ENCODE peak calls at places on chromosomes 12 and 14, in four cellular contexts. One of them, this sample, is unnamed.

GRCh38 chr12:1350055-1350933 is 244.1 kb downstream of the FBXL14 start:
- DNase-seq in K562: no peak
- DNase-seq in GM12878: no peak
- DNase-seq in HepG2: no peak
- DNase-seq in this sample: no peak

GRCh38 chr14:69153848-69154208 is 909 bp upstream of the DCAF5 start:
- DNase-seq in GM12878: no peak
- DNase-seq in K562: no peak
- DNase-seq in HepG2: peak; percentile 9
- DNase-seq in this sample: peak; percentile 36

GRCh38 chr14:82642425-82642824 is 1108.8 kb upstream of the SEL1L start:
- DNase-seq in HepG2: no peak
- DNase-seq in K562: peak; percentile 8
- DNase-seq in GM12878: no peak
- DNase-seq in this sample: no peak

GRCh38 chr12:102474438-102475064 is 5.8 kb downstream of the IGF1 start:
- DNase-seq in GM12878: no peak
- DNase-seq in K562: peak; percentile 55
- DNase-seq in HepG2: no peak
- DNase-seq in this sample: no peak

GRCh38 chr14:34328178-34328577 is 133.9 kb downstream of the SPTSSA start:
- DNase-seq in K562: no peak
- DNase-seq in HepG2: no peak
- DNase-seq in GM12878: no peak
- DNase-seq in this sample: no peak

GRCh38 chr12:59164991-59165718 is 244.9 kb upstream of the LRIG3 start:
- DNase-seq in GM12878: no peak
- DNase-seq in HepG2: peak; percentile 13
- DNase-seq in K562: no peak
- DNase-seq in this sample: peak; percentile 4

GRCh38 chr12:41288188-41288811 is 100.2 kb downstream of the PDZRN4 start:
- DNase-seq in HepG2: no peak
- DNase-seq in GM12878: no peak
- DNase-seq in K562: no peak
- DNase-seq in this sample: no peak

GRCh38 chr12:65188179-65188709 is 18.9 kb downstream of the LEMD3 start:
- DNase-seq in HepG2: no peak
- DNase-seq in K562: no peak
- DNase-seq in GM12878: no peak
- DNase-seq in this sample: no peak

GRCh38 chr14:102909911-102910310 is 12.6 kb upstream of the AMN start:
- DNase-seq in K562: no peak
- DNase-seq in HepG2: no peak
- DNase-seq in GM12878: no peak
- DNase-seq in this sample: peak; percentile 39

GRCh38 chr14:96083667-96084320 is 44.6 kb downstream of the C14orf132 start:
- DNase-seq in GM12878: no peak
- DNase-seq in K562: no peak
- DNase-seq in HepG2: no peak
- DNase-seq in this sample: no peak

GRCh38 chr12:65675141-65675621 is 149.1 kb upstream of the HMGA2 start:
- DNase-seq in GM12878: no peak
- DNase-seq in K562: no peak
- DNase-seq in HepG2: no peak
- DNase-seq in this sample: no peak

GRCh38 chr12:3553221-3553620 is 62.2 kb downstream of the PRMT8 start:
- DNase-seq in GM12878: no peak
- DNase-seq in HepG2: no peak
- DNase-seq in K562: no peak
- DNase-seq in this sample: no peak

GRCh38 chr12:115926037-115926670 is 351.3 kb downstream of the MED13L start:
- DNase-seq in K562: no peak
- DNase-seq in GM12878: no peak
- DNase-seq in HepG2: no peak
- DNase-seq in this sample: no peak

GRCh38 chr12:106602071-106602470 is 19.3 kb downstream of the RFX4 start:
- DNase-seq in GM12878: no peak
- DNase-seq in HepG2: no peak
- DNase-seq in K562: no peak
- DNase-seq in this sample: no peak

GRCh38 chr12:9240776-9241175 is 32.6 kb upstream of the PZP start:
- DNase-seq in K562: no peak
- DNase-seq in GM12878: no peak
- DNase-seq in HepG2: no peak
- DNase-seq in this sample: no peak

GRCh38 chr12:49874142-49874897 is 29.4 kb downstream of the FAIM2 start:
- DNase-seq in K562: no peak
- DNase-seq in HepG2: no peak
- DNase-seq in GM12878: no peak
- DNase-seq in this sample: no peak

GRCh38 chr14:84975503-84975902 is 554.4 kb upstream of the FLRT2 start:
- DNase-seq in HepG2: no peak
- DNase-seq in K562: no peak
- DNase-seq in GM12878: no peak
- DNase-seq in this sample: no peak

GRCh38 chr14:59541731-59542130 is 34.9 kb downstream of the CCDC175 start:
- DNase-seq in GM12878: no peak
- DNase-seq in HepG2: no peak
- DNase-seq in K562: no peak
- DNase-seq in this sample: no peak

GRCh38 chr14:75449703-75450102 is 21.9 kb downstream of the JDP2 start:
- DNase-seq in HepG2: no peak
- DNase-seq in GM12878: no peak
- DNase-seq in K562: no peak
- DNase-seq in this sample: no peak

GRCh38 chr14:76089575-76089974 is 62.1 kb upstream of the GPATCH2L start:
- DNase-seq in HepG2: no peak
- DNase-seq in K562: no peak
- DNase-seq in GM12878: no peak
- DNase-seq in this sample: no peak

GRCh38 chr14:65134651-65135579 is 32.6 kb upstream of the MAX start:
- DNase-seq in HepG2: no peak
- DNase-seq in GM12878: no peak
- DNase-seq in K562: no peak
- DNase-seq in this sample: no peak

GRCh38 chr12:11824069-11824468 is 174.6 kb downstream of the ETV6 start:
- DNase-seq in GM12878: no peak
- DNase-seq in HepG2: no peak
- DNase-seq in K562: no peak
- DNase-seq in this sample: no peak

GRCh38 chr12:82635263-82635662 is 51.4 kb upstream of the TMTC2 start:
- DNase-seq in K562: no peak
- DNase-seq in HepG2: no peak
- DNase-seq in GM12878: no peak
- DNase-seq in this sample: no peak

GRCh38 chr12:57216931-57217871 is 607 bp downstream of the NXPH4 start:
- DNase-seq in HepG2: no peak
- DNase-seq in K562: peak; percentile 51
- DNase-seq in GM12878: no peak
- DNase-seq in this sample: peak; percentile 56

GRCh38 chr12:90449611-90450010 is 505.4 kb downstream of the CCER1 start:
- DNase-seq in HepG2: no peak
- DNase-seq in GM12878: no peak
- DNase-seq in K562: no peak
- DNase-seq in this sample: no peak

GRCh38 chr14:97013878-97014277 is 216.7 kb downstream of the VRK1 start:
- DNase-seq in GM12878: no peak
- DNase-seq in HepG2: no peak
- DNase-seq in K562: no peak
- DNase-seq in this sample: no peak

GRCh38 chr12:20740972-20741371 is 45.8 kb downstream of the SLCO1C1 start:
- DNase-seq in K562: no peak
- DNase-seq in HepG2: no peak
- DNase-seq in GM12878: no peak
- DNase-seq in this sample: no peak

GRCh38 chr12:89357297-89357730 is 5.0 kb upstream of the DUSP6 start:
- DNase-seq in HepG2: peak; percentile 72
- DNase-seq in K562: no peak
- DNase-seq in GM12878: no peak
- DNase-seq in this sample: no peak

GRCh38 chr12:82414926-82415325 is 56.6 kb downstream of the METTL25 start:
- DNase-seq in HepG2: no peak
- DNase-seq in K562: no peak
- DNase-seq in GM12878: no peak
- DNase-seq in this sample: no peak

GRCh38 chr12:52074006-52074405 is 4.2 kb downstream of the ATG101 start:
- DNase-seq in GM12878: peak; percentile 63
- DNase-seq in K562: no peak
- DNase-seq in HepG2: no peak
- DNase-seq in this sample: no peak

GRCh38 chr14:104892517-104893434 is 27.7 kb downstream of the CEP170B start:
- DNase-seq in GM12878: no peak
- DNase-seq in HepG2: no peak
- DNase-seq in K562: no peak
- DNase-seq in this sample: peak; percentile 17

DNA sequence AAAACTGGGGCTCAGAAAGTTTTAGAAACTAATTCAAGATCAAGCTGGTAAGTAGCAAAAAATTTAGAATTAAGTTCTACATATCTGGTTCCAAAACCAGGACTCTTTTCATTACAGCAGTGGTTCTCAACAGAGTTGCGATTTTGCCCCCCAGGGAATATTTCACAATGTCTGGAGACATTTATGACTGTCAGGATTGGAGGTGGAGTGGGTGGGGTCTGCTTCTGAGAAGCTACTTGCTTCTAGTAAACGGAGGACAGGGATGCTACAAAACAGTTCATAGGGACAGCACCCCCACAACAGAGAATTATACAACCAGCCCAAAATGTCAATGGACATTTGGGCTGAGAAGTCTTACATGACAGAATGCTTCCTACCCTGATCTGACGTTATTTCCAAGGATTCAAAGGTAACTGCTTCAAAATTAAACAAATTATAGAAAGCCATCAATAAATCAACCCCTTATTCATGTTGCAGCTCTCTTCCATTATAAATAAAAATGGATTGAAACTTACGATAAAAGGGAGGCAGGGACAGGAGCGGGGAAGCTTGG is 728 bp upstream of the SPATA7 start:
- DNase-seq in K562: no peak
- DNase-seq in GM12878: no peak
- DNase-seq in HepG2: no peak
- DNase-seq in this sample: peak; percentile 4
- TF ChIP-seq YY1 in K562: no peak
- TF ChIP-seq YY1 in GM12878: no peak
- TF ChIP-seq YY1 in HepG2: no peak
- TF ChIP-seq YY1 in this sample: no peak

GRCh38 chr14:80427101-80427500 is 215.8 kb upstream of the DIO2 start:
- DNase-seq in HepG2: no peak
- DNase-seq in GM12878: no peak
- DNase-seq in K562: no peak
- DNase-seq in this sample: no peak
- TF ChIP-seq SIN3A in HepG2: no peak
- TF ChIP-seq SIN3A in GM12878: no peak
- TF ChIP-seq SIN3A in K562: no peak
- TF ChIP-seq SIN3A in this sample: no peak

GRCh38 chr14:101878222-101879211 is 85.9 kb upstream of the DYNC1H1 start:
- DNase-seq in GM12878: no peak
- DNase-seq in K562: no peak
- DNase-seq in HepG2: no peak
- DNase-seq in this sample: no peak

GRCh38 chr14:101879212-101880015 is 85.0 kb upstream of the DYNC1H1 start:
- DNase-seq in GM12878: no peak
- DNase-seq in HepG2: no peak
- DNase-seq in K562: no peak
- DNase-seq in this sample: no peak

GRCh38 chr14:101880016-101880297 is 84.4 kb upstream of the DYNC1H1 start:
- DNase-seq in GM12878: no peak
- DNase-seq in K562: no peak
- DNase-seq in HepG2: no peak
- DNase-seq in this sample: no peak

GRCh38 chr14:101882141-101882935 is 82.0 kb upstream of the DYNC1H1 start:
- DNase-seq in GM12878: no peak
- DNase-seq in HepG2: no peak
- DNase-seq in K562: no peak
- DNase-seq in this sample: no peak

DNA sequence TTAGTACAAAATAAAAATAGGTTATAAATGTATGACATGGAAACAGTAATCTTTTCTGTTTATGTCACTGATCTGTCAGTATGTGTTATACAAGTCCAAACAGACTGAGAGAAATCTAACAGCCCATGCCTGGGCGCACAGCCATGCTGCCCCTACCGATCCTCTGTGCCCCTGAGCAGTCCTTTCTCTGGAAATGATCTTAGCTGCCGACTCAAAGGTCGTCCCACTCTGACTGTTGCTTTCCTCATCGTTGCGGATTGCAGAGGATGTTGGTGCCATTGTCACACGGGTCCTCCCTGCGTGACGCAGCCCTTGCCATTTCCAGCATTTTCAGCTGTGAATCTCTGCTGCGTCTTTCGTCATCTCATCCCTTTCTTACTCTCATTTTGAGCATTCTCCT is 82.9 kb upstream of the DYNC1H1 start:
- DNase-seq in GM12878: no peak
- DNase-seq in K562: no peak
- DNase-seq in HepG2: no peak
- DNase-seq in this sample: no peak
- TF ChIP-seq NFIC in GM12878: no peak
- TF ChIP-seq NFIC in K562: no peak
- TF ChIP-seq NFIC in HepG2: no peak
- TF ChIP-seq NFIC in this sample: no peak

DNA sequence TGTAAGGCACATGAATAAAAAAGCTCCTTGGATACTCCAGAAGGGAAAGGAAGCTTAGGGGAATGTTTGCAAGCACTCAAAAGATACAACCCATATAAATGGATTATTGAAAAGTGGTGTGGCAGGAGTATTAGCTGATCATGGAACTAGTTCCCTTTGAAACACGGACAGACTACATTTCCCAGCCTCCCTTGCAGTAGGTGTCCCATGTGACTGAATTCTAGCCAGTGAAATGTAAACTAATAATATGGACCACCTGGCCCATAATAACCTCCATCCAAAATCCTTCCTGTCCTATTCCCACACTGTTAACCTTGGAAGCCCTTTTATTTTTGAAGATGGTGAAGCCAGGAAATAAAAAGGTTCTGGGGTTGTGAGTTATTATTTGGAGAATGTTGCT is 242.3 kb downstream of the SUDS3 start:
- DNase-seq in K562: no peak
- DNase-seq in GM12878: no peak
- DNase-seq in HepG2: no peak
- DNase-seq in this sample: no peak
- TF ChIP-seq YY1 in K562: no peak
- TF ChIP-seq YY1 in GM12878: no peak
- TF ChIP-seq YY1 in HepG2: no peak
- TF ChIP-seq YY1 in this sample: no peak

GRCh38 chr14:36367985-36368774 is 47.7 kb upstream of the MBIP start:
- DNase-seq in GM12878: no peak
- DNase-seq in K562: no peak
- DNase-seq in HepG2: no peak
- DNase-seq in this sample: no peak

GRCh38 chr14:36373982-36374673 is 53.7 kb upstream of the MBIP start:
- DNase-seq in GM12878: peak; percentile 30
- DNase-seq in K562: peak; percentile 68
- DNase-seq in HepG2: peak; percentile 92
- DNase-seq in this sample: peak; percentile 46
- TF ChIP-seq SIN3A in GM12878: no peak
- TF ChIP-seq SIN3A in K562: no peak
- TF ChIP-seq SIN3A in HepG2: no peak
- TF ChIP-seq SIN3A in this sample: no peak